ENCODE peak calls at places on chromosomes 2 and 18, in six cellular contexts. L, U, P, I, Y and K are unnamed samples.

GRCh38 chr2:100104718-100105677 is 37.4 kb downstream of the AFF3 start:
- DNase-seq in L (peak; percentile 32), U (no peak), P (peak; percentile 73), I (peak; percentile 39), Y (no peak), K (peak; percentile 51)

GRCh38 chr18:37672001-37672400 is 106.4 kb upstream of the CELF4 start:
- DNase-seq in L (no peak), U (no peak), P (no peak), I (no peak), Y (no peak), K (no peak)

GRCh38 chr2:39140322-39140847 is 19.5 kb upstream of the SOS1 start:
- DNase-seq in L (no peak), U (no peak), P (peak; percentile 61), I (no peak), Y (no peak), K (no peak)

GRCh38 chr2:43333656-43334144 is 107.3 kb upstream of the ZFP36L2 start:
- DNase-seq in L (no peak), U (no peak), P (peak; percentile 71), I (no peak), Y (no peak), K (peak; percentile 22)

GRCh38 chr18:46917808-46918600 is 602 bp downstream of the KATNAL2 start:
- DNase-seq in L (no peak), U (no peak), P (peak; percentile 62), I (peak; percentile 46), Y (peak; percentile 1), K (no peak)

GRCh38 chr2:19801367-19802087 is 100.3 kb downstream of the TTC32 start:
- DNase-seq in L (no peak), U (no peak), P (peak; percentile 98), I (no peak), Y (no peak), K (peak; percentile 97)

GRCh38 chr2:40434638-40435296 is 17.1 kb downstream of the SLC8A1 start:
- DNase-seq in L (no peak), U (no peak), P (peak; percentile 82), I (no peak), Y (no peak), K (peak; percentile 94)

GRCh38 chr2:240291337-240291751 is 144.1 kb upstream of the GPC1 start:
- DNase-seq in L (no peak), U (no peak), P (no peak), I (peak; percentile 1), Y (no peak), K (no peak)

GRCh38 chr2:230410861-230411464 is 5.0 kb upstream of the SP100 start:
- DNase-seq in L (no peak), U (no peak), P (no peak), I (peak; percentile 27), Y (no peak), K (no peak)

GRCh38 chr2:197128897-197129296 is 181.7 kb downstream of the ANKRD44 start:
- DNase-seq in L (no peak), U (no peak), P (no peak), I (no peak), Y (no peak), K (no peak)

GRCh38 chr18:68839701-68840100 is 41.8 kb downstream of the CCDC102B start:
- DNase-seq in L (no peak), U (no peak), P (no peak), I (no peak), Y (no peak), K (no peak)

GRCh38 chr2:29006092-29006985 is 25.2 kb downstream of the TOGARAM2 start:
- DNase-seq in L (no peak), U (no peak), P (no peak), I (no peak), Y (no peak), K (no peak)

GRCh38 chr18:38047820-38048219 is 482.2 kb upstream of the CELF4 start:
- DNase-seq in L (no peak), U (no peak), P (no peak), I (no peak), Y (no peak), K (no peak)

GRCh38 chr2:168603439-168603961 is 147.4 kb downstream of the CERS6 start:
- DNase-seq in L (no peak), U (no peak), P (peak; percentile 64), I (no peak), Y (no peak), K (no peak)

GRCh38 chr2:241469746-241470145 is 38.6 kb downstream of the STK25 start:
- DNase-seq in L (no peak), U (no peak), P (no peak), I (peak; percentile 20), Y (no peak), K (no peak)

GRCh38 chr2:45892236-45892701 is 240.8 kb downstream of the PRKCE start:
- DNase-seq in L (no peak), U (no peak), P (no peak), I (no peak), Y (no peak), K (no peak)

GRCh38 chr2:127053731-127054603 is 53.0 kb downstream of the BIN1 start:
- DNase-seq in L (peak; percentile 69), U (peak; percentile 48), P (no peak), I (no peak), Y (no peak), K (no peak)

GRCh38 chr2:6722574-6722973 is 143.1 kb downstream of the CMPK2 start:
- DNase-seq in L (no peak), U (no peak), P (no peak), I (no peak), Y (no peak), K (no peak)

GRCh38 chr2:112004246-112004645 is 50.8 kb upstream of the TMEM87B start:
- DNase-seq in L (peak; percentile 60), U (no peak), P (no peak), I (no peak), Y (no peak), K (peak; percentile 37)

GRCh38 chr18:55983433-55983832 is 395.4 kb upstream of the TCF4 start:
- DNase-seq in L (no peak), U (no peak), P (peak; percentile 37), I (no peak), Y (no peak), K (no peak)

GRCh38 chr2:12931211-12931844 is 214.6 kb downstream of the TRIB2 start:
- DNase-seq in L (no peak), U (no peak), P (peak; percentile 82), I (peak; percentile 19), Y (no peak), K (peak; percentile 40)

GRCh38 chr2:48566582-48566981 is 36.6 kb downstream of the STON1 start:
- DNase-seq in L (no peak), U (no peak), P (peak; percentile 31), I (no peak), Y (no peak), K (peak; percentile 25)

GRCh38 chr18:13266208-13267100 is 47.9 kb downstream of the LDLRAD4 start:
- DNase-seq in L (no peak), U (no peak), P (no peak), I (no peak), Y (no peak), K (no peak)

DNA sequence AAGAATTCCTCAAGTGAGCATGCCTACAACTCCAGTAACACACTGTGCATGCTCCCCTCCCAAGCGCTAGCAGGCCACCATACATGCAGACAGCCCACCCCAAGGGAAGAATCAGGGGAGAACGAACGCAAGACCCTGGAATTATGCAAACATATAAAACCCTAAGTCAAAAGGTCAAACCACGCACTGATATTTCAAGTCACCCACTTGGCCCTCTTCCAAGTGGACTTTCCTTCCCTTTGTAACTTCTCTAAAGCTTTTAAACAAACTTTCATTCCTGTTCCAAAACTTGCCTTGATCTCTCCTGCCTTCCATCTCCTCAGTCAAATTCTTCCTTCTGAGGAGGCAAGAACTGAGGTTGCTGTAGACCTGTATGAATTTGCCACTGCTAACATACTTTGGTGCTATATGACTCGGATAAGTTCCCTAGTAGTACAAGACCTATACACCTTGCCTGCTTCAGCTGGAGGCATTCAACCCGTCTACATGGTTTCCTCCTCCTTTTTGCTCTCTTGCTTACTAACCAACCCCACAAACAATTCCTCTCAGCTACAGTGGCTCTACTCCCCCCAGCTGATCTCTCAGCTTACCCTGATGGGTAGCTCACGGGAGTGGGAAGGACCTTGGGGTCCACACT is 11.1 kb upstream of the RPIA start:
- DNase-seq in L (no peak), U (no peak), P (no peak), I (no peak), Y (no peak), K (no peak)
- H3K9me3 ChIP-seq in L (no peaks in the 10 kb centered on the region), U (no peaks in the 10 kb centered on the region), P (peaks cover 16% of the 10 kb centered on the region), I (peaks cover 32% of the 10 kb centered on the region), Y (no peaks in the 10 kb centered on the region), K (peaks cover 18% of the 10 kb centered on the region)

GRCh38 chr2:11828933-11829323 is 82.5 kb downstream of the LPIN1 start:
- DNase-seq in L (no peak), U (no peak), P (no peak), I (no peak), Y (no peak), K (no peak)

GRCh38 chr2:11830708-11831301 is 84.4 kb downstream of the LPIN1 start:
- DNase-seq in L (no peak), U (no peak), P (no peak), I (no peak), Y (no peak), K (no peak)

GRCh38 chr2:11829947-11830707 is 83.7 kb downstream of the LPIN1 start:
- DNase-seq in L (peak; percentile 63), U (peak; percentile 57), P (peak; percentile 95), I (peak; percentile 86), Y (peak; percentile 32), K (peak; percentile 100)

GRCh38 chr2:11827547-11827946 is 81.1 kb downstream of the LPIN1 start:
- DNase-seq in L (no peak), U (no peak), P (no peak), I (no peak), Y (no peak), K (no peak)

GRCh38 chr2:11829324-11829946 is 83.0 kb downstream of the LPIN1 start:
- DNase-seq in L (peak; percentile 70), U (peak; percentile 69), P (peak; percentile 74), I (peak; percentile 86), Y (peak; percentile 23), K (peak; percentile 86)
- H3K4me3 ChIP-seq in L (no peak overlapping the region), U (peak overlapping the region; percentile 38), P (peak overlapping the region; percentile 62), I (no peak overlapping the region), Y (peak overlapping the region; percentile 41), K (peak overlapping the region; percentile 3)

GRCh38 chr2:32683520-32684086 is 55.8 kb downstream of the TTC27 start:
- DNase-seq in L (no peak), U (no peak), P (no peak), I (no peak), Y (no peak), K (no peak)
- H3K9me3 ChIP-seq in L (no peaks in the 10 kb centered on the region), U (no peaks in the 10 kb centered on the region), P (no peaks in the 10 kb centered on the region), I (no peaks in the 10 kb centered on the region), Y (no peaks in the 10 kb centered on the region), K (no peaks in the 10 kb centered on the region)

DNA sequence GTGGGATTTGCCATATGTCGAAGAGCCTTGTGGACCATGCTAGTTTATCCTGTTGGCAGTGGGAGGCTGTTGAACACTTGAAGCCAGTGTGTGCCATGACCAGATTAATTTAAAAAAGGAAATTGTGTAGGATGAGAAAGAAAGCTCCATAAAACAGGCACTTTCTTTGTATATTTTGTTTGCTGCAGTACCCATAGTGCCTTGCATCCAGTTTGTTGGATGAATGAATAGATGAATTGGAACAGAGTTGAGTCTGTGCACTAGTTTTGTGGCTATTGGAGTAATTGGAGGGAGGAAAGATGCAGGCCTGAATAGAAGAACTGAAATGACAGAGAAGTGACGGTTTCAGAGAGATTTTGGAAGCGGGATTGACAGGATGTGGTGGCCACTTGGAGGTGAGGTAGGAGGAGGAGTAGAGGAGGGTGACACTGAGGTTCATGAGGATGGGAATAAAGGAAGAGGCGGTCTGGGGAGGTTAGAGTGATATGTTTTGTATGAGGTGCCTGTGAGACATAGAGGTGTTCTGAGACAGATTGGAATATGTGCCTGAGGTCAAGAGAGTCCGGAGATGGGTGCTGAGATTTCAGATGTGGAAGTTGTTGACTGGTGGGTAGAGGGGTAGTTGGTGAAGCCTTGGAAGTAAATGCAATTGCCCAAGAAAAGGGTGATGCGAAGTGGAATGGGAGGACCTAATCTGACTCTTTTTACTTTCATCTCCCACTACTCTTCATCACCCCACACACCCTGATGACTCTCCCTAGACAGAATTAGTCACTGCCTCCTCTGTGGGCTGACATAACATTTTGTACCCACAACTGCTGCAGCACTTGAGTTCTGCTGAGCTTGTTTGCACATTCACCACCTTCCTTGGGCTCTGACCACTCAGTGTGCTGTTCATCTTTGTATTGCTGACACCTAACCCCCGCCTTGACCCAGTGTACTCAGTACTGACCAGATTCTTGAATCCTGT is 5.1 kb downstream of the DGUOK start:
- DNase-seq in L (no peak), U (no peak), P (no peak), I (no peak), Y (no peak), K (peak; percentile 17)
- H3K4me3 ChIP-seq in L (no peak overlapping the region), U (peak overlapping the region; percentile 9), P (no peak overlapping the region), I (no peak overlapping the region), Y (no peak overlapping the region), K (no peak overlapping the region)